ENCODE peak calls at places on chromosomes 1 and 21, in five cellular contexts. P, Q, C, H and M are unnamed samples. For H3K9me3, the result is how much of the 10 kb centered on the place peaks cover.

GRCh38 chr21:22758478-22758877 is 1760.3 kb downstream of the NCAM2 start:
- DNase-seq in Q (no peak), C (no peak), H (no peak), P (no peak), M (no peak)

GRCh38 chr21:33655591-33656221 is 13.4 kb downstream of the ITSN1 start:
- DNase-seq in Q (no peak), P (peak), H (no peak), C (peak), M (no peak)

GRCh38 chr1:185646202-185646683 is 87.9 kb upstream of the HMCN1 start:
- DNase-seq in P (peak), C (peak), Q (no peak), H (no peak), M (no peak)

GRCh38 chr1:28910379-28911125 is 3.8 kb upstream of the EPB41 start:
- DNase-seq in Q (no peak), H (no peak), C (no peak), P (no peak), M (peak)

GRCh38 chr1:95604784-95605183 is 370.8 kb downstream of the RWDD3 start:
- DNase-seq in C (no peak), H (no peak), Q (no peak), P (no peak), M (no peak)

GRCh38 chr1:161402446-161402845 is 34.8 kb upstream of the CFAP126 start:
- DNase-seq in H (no peak), P (no peak), Q (no peak), C (no peak), M (no peak)

GRCh38 chr1:241622708-241623107 is 17.5 kb downstream of the CHML start:
- DNase-seq in Q (no peak), H (no peak), C (no peak), P (no peak), M (no peak)

GRCh38 chr21:36647279-36648093 is 51.4 kb upstream of the SIM2 start:
- DNase-seq in Q (no peak), C (no peak), P (peak), H (no peak), M (no peak)

GRCh38 chr1:36203554-36204346 is 20.5 kb upstream of the THRAP3 start:
- DNase-seq in H (no peak), P (no peak), Q (peak), C (peak), M (no peak)

GRCh38 chr1:244778356-244778755 is 57.1 kb upstream of the COX20 start:
- DNase-seq in P (peak), H (no peak), C (no peak), Q (no peak), M (no peak)

GRCh38 chr1:10573446-10573845 is 98.7 kb downstream of the PEX14 start:
- DNase-seq in P (no peak), C (no peak), H (no peak), Q (no peak), M (no peak)

DNA sequence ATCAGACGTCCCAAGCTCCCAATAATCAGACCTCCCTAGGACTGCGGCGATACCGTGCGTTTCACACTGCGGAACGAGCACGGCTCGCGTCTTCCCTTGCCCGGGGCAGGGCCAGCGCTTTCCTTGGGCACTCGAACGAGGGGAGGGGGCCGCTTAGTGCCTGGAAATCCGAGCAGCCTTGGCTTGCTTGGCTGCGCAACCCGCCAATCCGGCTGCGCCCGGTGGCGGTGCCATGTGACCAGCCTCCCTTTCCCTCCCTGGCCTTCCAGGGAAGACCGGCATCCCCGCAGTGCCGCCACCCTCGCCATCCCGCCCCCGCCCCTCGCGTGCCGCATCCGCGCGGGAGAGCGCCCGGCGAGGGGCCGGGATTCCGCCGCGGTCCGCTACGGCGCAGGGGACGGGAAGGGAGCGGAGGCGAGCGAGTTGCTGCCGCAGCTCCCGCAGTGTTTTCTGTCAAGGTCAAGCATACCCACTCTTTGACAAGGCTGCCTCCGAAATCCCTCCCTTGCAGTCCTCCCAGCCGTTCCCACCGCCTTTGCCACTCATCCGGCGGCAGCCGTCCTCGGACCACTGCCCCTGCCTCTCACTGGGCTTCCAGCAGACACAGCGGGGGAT is 8.3 kb upstream of the RNF19B start:
- DNase-seq in Q (peak), H (no peak), P (no peak), C (peak), M (no peak)
- TF ChIP-seq POLR2A in Q (no peak), H (no peak), P (no peak), C (no peak), M (no peak)

GRCh38 chr1:199218065-199218464 is 579.2 kb downstream of the PTPRC start:
- DNase-seq in H (no peak), Q (no peak), P (no peak), C (no peak), M (no peak)
- H3K9me3 ChIP-seq in H (under half), Q (under half), P (under half), C (under half), M (under half)

GRCh38 chr1:55585402-55585792 is 370.2 kb upstream of the USP24 start:
- DNase-seq in C (no peak), Q (no peak), H (no peak), P (no peak), M (no peak)

GRCh38 chr1:55584521-55585401 is 369.6 kb upstream of the USP24 start:
- DNase-seq in Q (peak), P (no peak), H (no peak), C (no peak), M (no peak)

GRCh38 chr1:55582078-55582477 is 366.9 kb upstream of the USP24 start:
- DNase-seq in P (no peak), C (no peak), Q (no peak), H (no peak), M (no peak)

GRCh38 chr1:55579332-55579996 is 364.3 kb upstream of the USP24 start:
- DNase-seq in C (no peak), H (no peak), P (no peak), Q (no peak), M (no peak)

GRCh38 chr1:55580845-55581332 is 365.7 kb upstream of the USP24 start:
- DNase-seq in P (no peak), Q (no peak), C (no peak), H (no peak), M (no peak)
- H3K27ac ChIP-seq in P (peak), Q (peak), C (no peak), H (peak), M (peak)

GRCh38 chr1:2394220-2394619 is 2.6 kb downstream of the RER1 start:
- DNase-seq in C (no peak), Q (no peak), P (no peak), H (no peak), M (no peak)
- TF ChIP-seq POLR2A in C (no peak), Q (no peak), P (no peak), H (no peak), M (no peak)